ENCODE peak calls at places on chromosomes 6 and 20, in eight cellular contexts. One of them, this sample, is unnamed.

GRCh38 chr20:38337561-38338140 is 8.6 kb upstream of the LBP start:
- DNase-seq in retinal pigment epithelial cell: no peak
- DNase-seq in caudate nucleus: peak; percentile 22
- DNase-seq in non-pigmented ciliary epithelial cell: no peak
- DNase-seq in amniotic stem cell: no peak
- DNase-seq in activated CD4-positive, CD25-positive, alpha-beta regulatory T cell: no peak
- DNase-seq in AG04450: no peak
- DNase-seq in hepatic stellate cell: no peak
- DNase-seq in this sample: no peak

GRCh38 chr6:111175135-111175534 is 87.8 kb downstream of the SLC16A10 start:
- DNase-seq in retinal pigment epithelial cell: no peak
- DNase-seq in caudate nucleus: no peak
- DNase-seq in non-pigmented ciliary epithelial cell: peak; percentile 13
- DNase-seq in amniotic stem cell: no peak
- DNase-seq in activated CD4-positive, CD25-positive, alpha-beta regulatory T cell: no peak
- DNase-seq in AG04450: no peak
- DNase-seq in hepatic stellate cell: no peak
- DNase-seq in this sample: no peak

GRCh38 chr6:52724406-52725121 is 38.7 kb downstream of the GSTA2 start:
- DNase-seq in retinal pigment epithelial cell: peak; percentile 16
- DNase-seq in caudate nucleus: no peak
- DNase-seq in non-pigmented ciliary epithelial cell: peak; percentile 22
- DNase-seq in amniotic stem cell: no peak
- DNase-seq in activated CD4-positive, CD25-positive, alpha-beta regulatory T cell: peak; percentile 10
- DNase-seq in AG04450: no peak
- DNase-seq in hepatic stellate cell: peak; percentile 59
- DNase-seq in this sample: no peak

GRCh38 chr6:50716887-50717509 is 3.7 kb downstream of the TFAP2D start:
- DNase-seq in retinal pigment epithelial cell: no peak
- DNase-seq in caudate nucleus: no peak
- DNase-seq in non-pigmented ciliary epithelial cell: no peak
- DNase-seq in amniotic stem cell: no peak
- DNase-seq in activated CD4-positive, CD25-positive, alpha-beta regulatory T cell: no peak
- DNase-seq in AG04450: no peak
- DNase-seq in hepatic stellate cell: no peak
- DNase-seq in this sample: no peak

GRCh38 chr6:145241039-145241438 is 494.3 kb downstream of the EPM2A start:
- DNase-seq in retinal pigment epithelial cell: no peak
- DNase-seq in caudate nucleus: no peak
- DNase-seq in non-pigmented ciliary epithelial cell: peak; percentile 17
- DNase-seq in amniotic stem cell: peak; percentile 29
- DNase-seq in activated CD4-positive, CD25-positive, alpha-beta regulatory T cell: no peak
- DNase-seq in AG04450: peak; percentile 48
- DNase-seq in hepatic stellate cell: peak; percentile 19
- DNase-seq in this sample: no peak

GRCh38 chr20:16759161-16759523 is 11.0 kb downstream of the OTOR start:
- DNase-seq in retinal pigment epithelial cell: no peak
- DNase-seq in caudate nucleus: no peak
- DNase-seq in non-pigmented ciliary epithelial cell: no peak
- DNase-seq in amniotic stem cell: no peak
- DNase-seq in activated CD4-positive, CD25-positive, alpha-beta regulatory T cell: no peak
- DNase-seq in AG04450: no peak
- DNase-seq in hepatic stellate cell: no peak
- DNase-seq in this sample: no peak

GRCh38 chr6:42898891-42899361 is 16.9 kb upstream of the PTCRA start:
- DNase-seq in retinal pigment epithelial cell: peak; percentile 22
- DNase-seq in caudate nucleus: peak; percentile 38
- DNase-seq in non-pigmented ciliary epithelial cell: no peak
- DNase-seq in amniotic stem cell: peak; percentile 39
- DNase-seq in activated CD4-positive, CD25-positive, alpha-beta regulatory T cell: peak; percentile 51
- DNase-seq in AG04450: no peak
- DNase-seq in hepatic stellate cell: no peak
- DNase-seq in this sample: peak; percentile 47

GRCh38 chr6:47714802-47715201 is 16.4 kb downstream of the ADGRF4 start:
- DNase-seq in retinal pigment epithelial cell: no peak
- DNase-seq in caudate nucleus: no peak
- DNase-seq in non-pigmented ciliary epithelial cell: no peak
- DNase-seq in amniotic stem cell: no peak
- DNase-seq in activated CD4-positive, CD25-positive, alpha-beta regulatory T cell: no peak
- DNase-seq in AG04450: no peak
- DNase-seq in hepatic stellate cell: no peak
- DNase-seq in this sample: no peak

GRCh38 chr20:32924781-32925180 is 66.1 kb downstream of the EFCAB8 start:
- DNase-seq in retinal pigment epithelial cell: no peak
- DNase-seq in caudate nucleus: no peak
- DNase-seq in non-pigmented ciliary epithelial cell: no peak
- DNase-seq in amniotic stem cell: no peak
- DNase-seq in activated CD4-positive, CD25-positive, alpha-beta regulatory T cell: no peak
- DNase-seq in AG04450: no peak
- DNase-seq in hepatic stellate cell: no peak
- DNase-seq in this sample: no peak

GRCh38 chr6:111445786-111446395 is 37.1 kb downstream of the REV3L start:
- DNase-seq in retinal pigment epithelial cell: no peak
- DNase-seq in caudate nucleus: no peak
- DNase-seq in non-pigmented ciliary epithelial cell: no peak
- DNase-seq in amniotic stem cell: no peak
- DNase-seq in activated CD4-positive, CD25-positive, alpha-beta regulatory T cell: no peak
- DNase-seq in AG04450: no peak
- DNase-seq in hepatic stellate cell: no peak
- DNase-seq in this sample: no peak

GRCh38 chr20:326645-327031 is 1.3 kb downstream of the SOX12 start:
- DNase-seq in retinal pigment epithelial cell: no peak
- DNase-seq in caudate nucleus: no peak
- DNase-seq in non-pigmented ciliary epithelial cell: no peak
- DNase-seq in amniotic stem cell: no peak
- DNase-seq in activated CD4-positive, CD25-positive, alpha-beta regulatory T cell: no peak
- DNase-seq in AG04450: no peak
- DNase-seq in hepatic stellate cell: no peak
- DNase-seq in this sample: peak; percentile 13

This sample was measured in effector memory CD4-positive, alpha-beta T cell.